ENCODE peak calls at places on chromosomes 5 and 9, in six cellular contexts. Z, A, U, V, H and J are unnamed samples.
A peak's percentile ranks its signal among the peaks of the same experiment; 100 is the strongest.

GRCh38 chr9:124357591-124358361 is 57.5 kb downstream of the PSMB7 start:
- ATAC-seq in U (peak; percentile 53), A (peak; percentile 28), H (peak; percentile 20), Z (no peak), V (peak; percentile 78), J (no peak)

GRCh38 chr5:90932052-90932699 is 373.6 kb downstream of the ADGRV1 start:
- ATAC-seq in H (peak; percentile 74), V (peak; percentile 86), Z (peak; percentile 85), U (peak; percentile 93), A (peak; percentile 67), J (peak; percentile 69)

GRCh38 chr9:99725852-99726251 is 95.8 kb upstream of the NR4A3 start:
- ATAC-seq in V (no peak), H (no peak), A (no peak), Z (no peak), U (no peak), J (no peak)

GRCh38 chr9:6944896-6945295 is 187.1 kb downstream of the KDM4C start:
- ATAC-seq in A (no peak), U (peak; percentile 78), Z (no peak), H (no peak), V (no peak), J (no peak)

GRCh38 chr5:60136841-60137240 is 243.3 kb upstream of the PDE4D start:
- ATAC-seq in U (no peak), Z (no peak), H (no peak), A (no peak), V (no peak), J (no peak)

GRCh38 chr5:165559645-165560044 is 2054.2 kb downstream of the MAT2B start:
- ATAC-seq in Z (peak; percentile 63), U (no peak), V (no peak), H (peak; percentile 85), A (no peak), J (no peak)

GRCh38 chr9:75941066-75941465 is 50.6 kb downstream of the PCSK5 start:
- ATAC-seq in U (no peak), H (no peak), Z (peak; percentile 50), V (no peak), A (no peak), J (no peak)

GRCh38 chr9:130443840-130444492 is 795 bp upstream of the ASS1 start:
- ATAC-seq in U (no peak), A (no peak), H (no peak), V (no peak), Z (no peak), J (peak; percentile 0)

GRCh38 chr9:33988219-33988890 is 60.3 kb downstream of the UBAP2 start:
- ATAC-seq in V (no peak), A (no peak), U (no peak), H (peak; percentile 100), Z (no peak), J (no peak)

GRCh38 chr5:147648597-147648996 is 133.9 kb downstream of the JAKMIP2 start:
- ATAC-seq in A (peak; percentile 99), V (no peak), H (no peak), U (no peak), Z (no peak), J (no peak)

GRCh38 chr5:40656766-40657165 is 22.9 kb upstream of the PTGER4 start:
- ATAC-seq in H (no peak), Z (no peak), U (no peak), A (no peak), V (no peak), J (no peak)

GRCh38 chr5:179832039-179832745 is 11.5 kb downstream of the SQSTM1 start:
- ATAC-seq in U (peak; percentile 34), A (peak; percentile 25), H (no peak), Z (no peak), V (no peak), J (no peak)

GRCh38 chr5:149544199-149544472 is 7.1 kb downstream of the CSNK1A1 start:
- ATAC-seq in Z (peak; percentile 65), V (peak; percentile 33), A (no peak), H (peak; percentile 12), U (no peak), J (peak; percentile 20)
- H3K27ac ChIP-seq in Z (no peak overlapping the region), V (peak overlapping the region; percentile 51), A (no peak overlapping the region), H (no peak overlapping the region), U (no peak overlapping the region), J (peak overlapping the region; percentile 89)

GRCh38 chr5:56540266-56540665 is 275.1 kb upstream of the MAP3K1 start:
- ATAC-seq in A (no peak), V (no peak), Z (no peak), U (no peak), H (no peak), J (no peak)
- TF ChIP-seq EP300 in A (no peak), V (no peak), Z (no peak), U (no peak), H (no peak), J (no peak)

DNA sequence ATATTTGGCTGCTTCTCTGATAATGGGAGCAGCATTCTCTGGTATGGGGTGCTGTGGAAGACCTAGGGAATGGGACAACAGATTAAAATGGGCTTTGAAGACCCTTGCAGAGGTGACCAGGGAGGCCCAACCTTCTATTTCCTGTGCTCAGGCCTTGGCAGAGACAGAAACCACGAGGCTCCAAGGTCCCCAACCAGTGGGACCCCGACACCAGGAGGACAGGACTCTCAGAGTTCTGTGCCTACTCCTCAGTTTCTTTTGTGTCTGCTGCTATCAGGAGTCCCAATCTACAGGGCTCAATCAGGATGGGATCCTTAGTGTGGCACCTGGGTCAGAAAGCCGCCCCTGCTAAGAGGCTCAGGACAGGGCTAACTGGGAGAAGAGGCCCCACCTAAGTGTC is 29.4 kb downstream of the CSF2 start:
- ATAC-seq in H (peak; percentile 0), U (no peak), A (no peak), Z (no peak), V (no peak), J (no peak)
- H3K27ac ChIP-seq in H (peak overlapping the region; percentile 98), U (peak overlapping the region; percentile 73), A (no peak overlapping the region), Z (peak overlapping the region; percentile 69), V (peak overlapping the region; percentile 75), J (peak overlapping the region; percentile 31)

GRCh38 chr5:181223041-181223728 is at the start of gene TRIM41:
- ATAC-seq in V (peak; percentile 79), A (peak; percentile 77), Z (peak; percentile 94), H (peak; percentile 77), U (peak; percentile 78), J (peak; percentile 91)
- TF ChIP-seq EP300 in V (peak; percentile 63), A (no peak), Z (no peak), H (no peak), U (no peak), J (no peak)

DNA sequence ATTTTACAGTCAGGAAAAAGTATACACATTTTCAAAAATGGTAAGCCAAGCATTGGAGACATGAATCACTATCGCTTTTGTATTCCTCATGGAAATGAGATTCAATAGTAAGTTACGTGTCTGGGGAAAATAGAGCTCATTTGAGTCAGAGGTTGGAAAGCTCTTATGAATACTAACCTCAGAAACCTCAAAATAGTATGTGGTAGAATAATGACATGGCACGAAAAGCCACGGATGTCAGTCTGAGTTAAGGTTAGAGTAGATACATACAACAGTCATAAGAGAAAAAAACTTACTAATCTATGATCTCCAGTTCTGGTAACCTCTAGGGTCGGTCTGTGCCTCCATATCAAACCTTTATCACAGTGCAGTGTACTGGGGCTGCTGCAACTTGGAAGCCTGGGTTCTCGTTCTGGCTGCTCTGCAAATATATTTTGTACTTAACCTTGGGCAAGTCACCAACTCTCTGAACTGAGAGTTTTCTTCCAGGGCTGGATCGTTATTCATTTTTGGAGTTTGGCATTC is 31.7 kb downstream of the MAP1B start:
- ATAC-seq in V (peak; percentile 57), A (no peak), Z (peak; percentile 33), U (no peak), H (peak; percentile 74), J (no peak)
- H3K27ac ChIP-seq in V (no peak overlapping the region), A (no peak overlapping the region), Z (no peak overlapping the region), U (no peak overlapping the region), H (no peak overlapping the region), J (peak overlapping the region; percentile 82)

DNA sequence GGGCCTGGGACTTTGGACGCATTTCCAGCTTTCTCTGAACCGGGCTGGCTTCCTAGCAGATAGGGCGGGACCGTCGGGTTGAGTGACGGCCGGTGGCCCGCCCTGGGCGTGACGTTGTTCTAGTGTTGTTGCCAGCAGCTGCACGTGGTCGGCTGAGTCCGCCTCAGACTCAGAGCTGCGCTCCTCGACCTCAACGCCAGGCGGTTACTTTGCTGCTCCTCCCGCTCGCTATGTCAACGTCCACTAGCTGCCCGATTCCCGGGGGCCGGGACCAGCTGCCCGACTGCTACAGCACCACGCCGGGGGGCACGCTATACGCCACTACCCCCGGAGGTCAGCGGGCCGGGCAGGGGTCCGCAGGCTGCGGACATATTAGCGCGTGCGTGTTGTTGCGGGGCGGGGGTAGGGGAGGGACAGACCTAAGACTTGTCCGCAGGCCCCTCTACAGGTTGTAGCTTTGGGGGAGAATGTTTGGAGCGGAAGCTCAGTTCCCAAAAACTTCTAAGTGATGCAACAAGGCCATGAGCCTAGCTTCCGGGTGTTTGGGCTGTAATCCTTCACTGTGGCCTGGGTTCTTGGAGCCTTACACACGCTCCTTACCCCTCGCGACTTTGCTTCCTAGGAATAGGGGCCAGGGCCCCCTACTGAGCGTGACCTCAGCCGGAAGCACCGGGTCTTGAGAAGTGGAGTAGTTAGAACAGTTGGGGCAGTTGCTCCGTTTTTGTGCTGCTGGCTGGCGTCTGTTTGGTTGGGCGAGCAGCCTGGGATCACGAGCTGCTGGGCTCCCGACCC is at the start of gene EIF4EBP3:
- ATAC-seq in V (peak; percentile 94), A (peak; percentile 94), Z (peak; percentile 98), U (peak; percentile 96), H (peak; percentile 99), J (peak; percentile 97)
- TF ChIP-seq EP300 in V (no peak), A (no peak), Z (no peak), U (no peak), H (no peak), J (no peak)